ENCODE peak calls at places on chromosomes 6 and 20, in ten cellular contexts. Z is AG04449, R is cardiac muscle cell, G is WERI-Rb-1, Y is brain microvascular endothelial cell, I is kidney, T is MM.1S, F is GM12865, E is IMR-90, V is A549. B is an unnamed sample.

GRCh38 chr20:32973077-32973717 is 31.0 kb downstream of the SUN5 start:
- DNase-seq in Z (no peak), R (no peak), G (no peak), Y (no peak), I (no peak), T (no peak), F (no peak), E (no peak), V (no peak), B (no peak)

GRCh38 chr20:48458601-48459385 is 369.0 kb downstream of the PREX1 start:
- DNase-seq in Z (no peak), R (no peak), G (no peak), Y (no peak), I (no peak), T (no peak), F (no peak), E (no peak), V (no peak), B (no peak)

GRCh38 chr20:52200870-52201269 is 9.3 kb upstream of the ZFP64 start:
- DNase-seq in Z (no peak), R (no peak), G (no peak), Y (no peak), I (no peak), T (no peak), F (no peak), E (peak; percentile 8), V (no peak), B (no peak)

GRCh38 chr6:135651964-135652755 is 154.6 kb upstream of the AHI1 start:
- DNase-seq in Z (no peak), R (no peak), G (no peak), Y (no peak), I (peak; percentile 14), T (peak; percentile 52), F (peak; percentile 66), E (peak; percentile 10), V (no peak), B (no peak)

GRCh38 chr6:37741757-37742400 is 44.2 kb upstream of the MDGA1 start:
- DNase-seq in Z (no peak), R (peak; percentile 27), G (peak; percentile 75), Y (no peak), I (no peak), T (no peak), F (no peak), E (no peak), V (peak; percentile 43), B (peak; percentile 19)

GRCh38 chr6:169689247-169689646 is 12.6 kb downstream of the WDR27 start:
- DNase-seq in Z (no peak), R (peak; percentile 84), G (no peak), Y (no peak), I (no peak), T (no peak), F (no peak), E (peak; percentile 88), V (no peak), B (no peak)

GRCh38 chr20:5835870-5836269 is 85.7 kb downstream of the SHLD1 start:
- DNase-seq in Z (no peak), R (peak; percentile 59), G (no peak), Y (no peak), I (no peak), T (no peak), F (no peak), E (peak; percentile 57), V (no peak), B (no peak)

GRCh38 chr6:38080889-38081288 is 261.4 kb downstream of the ZFAND3 start:
- DNase-seq in Z (no peak), R (peak; percentile 46), G (no peak), Y (no peak), I (no peak), T (no peak), F (no peak), E (no peak), V (no peak), B (no peak)

GRCh38 chr20:10715035-10715434 is 41.2 kb upstream of the JAG1 start:
- DNase-seq in Z (peak; percentile 19), R (no peak), G (no peak), Y (peak; percentile 68), I (no peak), T (no peak), F (no peak), E (peak; percentile 89), V (peak; percentile 72), B (no peak)

GRCh38 chr6:97978855-97979271 is 695.8 kb upstream of the MMS22L start:
- DNase-seq in Z (no peak), R (no peak), G (no peak), Y (no peak), I (no peak), T (no peak), F (no peak), E (no peak), V (no peak), B (no peak)

GRCh38 chr6:29131691-29132090 is 23.8 kb downstream of the OR2J3 start:
- DNase-seq in Z (no peak), R (no peak), G (no peak), Y (no peak), I (no peak), T (no peak), F (no peak), E (no peak), V (no peak), B (no peak)

GRCh38 chr6:120378582-120379220 is 955.6 kb downstream of the TBC1D32 start:
- DNase-seq in Z (no peak), R (peak; percentile 64), G (peak; percentile 18), Y (no peak), I (no peak), T (peak; percentile 69), F (peak; percentile 44), E (no peak), V (peak; percentile 6), B (no peak)

GRCh38 chr6:120384671-120385070 is 949.6 kb downstream of the TBC1D32 start:
- DNase-seq in Z (no peak), R (peak; percentile 7), G (no peak), Y (no peak), I (no peak), T (no peak), F (no peak), E (no peak), V (no peak), B (no peak)
- H3K4me3 ChIP-seq in Z (no peak overlapping the region), R (no peak overlapping the region), G (no peak overlapping the region), Y (no peak overlapping the region), I (no peak overlapping the region), T (no peak overlapping the region), F (no peak overlapping the region), E (no peak overlapping the region), V (no peak overlapping the region), B (no peak overlapping the region)

DNA sequence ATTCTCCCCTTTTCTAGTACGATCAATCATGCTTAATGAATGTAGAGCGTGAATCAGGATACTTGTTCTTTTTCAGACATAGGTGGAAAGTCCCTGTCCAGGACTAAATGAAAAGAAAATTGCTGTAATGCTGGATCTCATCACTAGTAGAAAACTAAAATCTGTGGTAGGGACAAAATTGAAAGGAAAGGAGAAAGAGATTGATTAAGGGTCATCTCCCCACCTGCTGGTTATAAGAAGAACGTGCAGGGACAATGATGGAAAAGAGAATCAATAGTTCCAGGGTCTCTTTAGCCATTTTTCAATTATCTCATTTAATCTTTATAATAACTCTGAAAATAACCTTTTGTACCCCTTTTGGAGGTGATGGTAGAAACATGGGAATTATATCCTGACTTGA is 18.7 kb upstream of the HLA-DRB1 start:
- DNase-seq in Z (no peak), R (no peak), G (no peak), Y (no peak), I (no peak), T (no peak), F (peak; percentile 72), E (no peak), V (no peak), B (no peak)
- TF ChIP-seq CTCF in Z (no peak), R (no peak), G (peak; percentile 38), Y (no peak), I (no peak), T (no peak), F (peak; percentile 35), E (no peak), V (no peak), B (no peak)

DNA sequence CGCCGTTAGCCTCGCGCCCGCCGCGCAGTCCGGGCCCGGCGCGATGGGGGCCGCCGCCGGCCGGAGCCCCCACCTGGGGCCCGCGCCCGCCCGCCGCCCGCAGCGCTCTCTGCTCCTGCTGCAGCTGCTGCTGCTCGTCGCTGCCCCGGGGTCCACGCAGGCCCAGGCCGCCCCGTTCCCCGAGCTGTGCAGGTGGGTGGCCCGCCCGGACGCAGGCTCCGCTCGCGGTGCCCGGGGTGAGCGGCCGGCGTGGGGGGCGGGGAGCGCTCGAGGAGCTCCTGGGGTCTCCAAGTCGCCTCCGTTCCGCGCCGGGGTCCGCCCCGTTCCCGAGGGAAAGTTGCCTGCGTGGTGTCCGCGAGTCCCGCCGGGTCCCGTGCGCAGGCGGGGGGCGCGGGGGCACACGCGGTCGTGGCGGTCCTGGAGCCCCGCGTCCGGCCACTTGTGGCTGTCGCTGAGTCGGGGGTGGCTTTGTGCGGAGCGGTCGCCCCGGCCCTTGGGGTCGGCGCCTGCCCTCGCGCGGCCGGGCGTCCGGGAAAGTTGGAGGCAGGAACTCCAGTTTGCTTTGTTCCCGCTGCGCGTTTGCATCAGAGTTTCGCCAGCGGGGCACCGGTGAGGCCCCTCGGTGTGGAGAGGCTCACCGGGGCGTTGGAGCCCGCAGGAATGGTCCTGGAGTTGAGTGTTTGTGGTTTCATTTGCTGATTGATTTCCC is 476 bp downstream of the IGF2R start:
- DNase-seq in Z (no peak), R (peak; percentile 49), G (peak; percentile 24), Y (no peak), I (peak; percentile 90), T (no peak), F (peak; percentile 42), E (peak; percentile 17), V (peak; percentile 6), B (peak; percentile 49)
- H3K4me3 ChIP-seq in Z (peak overlapping the region; percentile 66), R (peak overlapping the region; percentile 92), G (peak overlapping the region; percentile 68), Y (peak overlapping the region; percentile 67), I (peak overlapping the region; percentile 74), T (peak overlapping the region; percentile 67), F (peak overlapping the region; percentile 81), E (peak overlapping the region; percentile 91), V (peak overlapping the region; percentile 71), B (peak overlapping the region; percentile 94)

DNA sequence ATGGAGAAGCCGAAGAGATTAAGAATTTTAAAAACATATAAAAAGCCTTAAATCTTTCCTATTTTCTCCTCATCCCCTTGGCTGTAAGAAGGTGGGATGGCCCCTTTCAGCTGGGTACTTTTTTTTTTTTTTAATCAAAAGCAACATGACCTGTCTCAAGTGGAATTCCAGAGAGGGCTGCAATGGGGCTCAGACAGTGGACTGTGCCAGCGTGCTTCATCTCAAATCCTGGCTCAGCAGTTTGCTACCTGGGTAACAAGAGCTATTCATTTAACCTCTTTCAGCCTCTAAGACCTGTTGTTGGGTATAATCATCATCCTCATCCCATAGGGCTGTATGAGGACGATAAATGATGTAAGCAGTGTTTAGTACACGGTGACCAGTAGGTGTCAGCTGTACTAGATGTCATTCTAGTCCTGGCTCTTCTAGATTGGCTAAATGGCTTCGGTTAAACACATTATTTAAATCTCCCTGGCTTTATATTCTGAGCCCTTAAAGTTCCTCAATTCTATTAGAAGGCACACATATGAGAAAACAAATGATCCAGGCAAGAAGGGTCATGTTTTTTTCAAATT is 6.9 kb upstream of the PPP1R3G start:
- DNase-seq in Z (no peak), R (no peak), G (peak; percentile 28), Y (no peak), I (no peak), T (no peak), F (peak; percentile 57), E (no peak), V (no peak), B (no peak)
- TF ChIP-seq CTCF in Z (no peak), R (peak; percentile 7), G (peak; percentile 61), Y (peak; percentile 26), I (no peak), T (no peak), F (peak; percentile 31), E (no peak), V (no peak), B (peak; percentile 54)

B was measured in left ventricle myocardium inferior.